ENCODE peak calls at places on chromosomes 16 and 17, in six cellular contexts. L is A172; K is GM10248; R is neural progenitor cell; Y is OCI-LY7; S is CD8-positive, alpha-beta T cell. G is an unnamed sample.

GRCh38 chr16:17205279-17206139 is 265.3 kb downstream of the XYLT1 start:
- DNase-seq in L (no peak), K (no peak), R (peak; percentile 43), Y (no peak), S (no peak), G (peak; percentile 48)

GRCh38 chr17:10123093-10123492 is 75.3 kb downstream of the GAS7 start:
- DNase-seq in L (no peak), K (no peak), R (no peak), Y (no peak), S (no peak), G (no peak)

GRCh38 chr17:54932711-54933110 is 32.1 kb downstream of the TOM1L1 start:
- DNase-seq in L (no peak), K (no peak), R (no peak), Y (no peak), S (no peak), G (no peak)

GRCh38 chr17:251531-251930 is 70.1 kb upstream of the DOC2B start:
- DNase-seq in L (no peak), K (no peak), R (no peak), Y (no peak), S (no peak), G (no peak)

GRCh38 chr17:17186051-17186450 is 20.1 kb downstream of the PLD6 start:
- DNase-seq in L (no peak), K (peak; percentile 60), R (no peak), Y (no peak), S (no peak), G (no peak)

GRCh38 chr16:34802396-34802795 is 1343.0 kb downstream of the TP53TG3F start:
- DNase-seq in L (no peak), K (no peak), R (no peak), Y (no peak), S (no peak), G (no peak)

GRCh38 chr17:43428524-43428923 is 29.7 kb downstream of the ARL4D start:
- DNase-seq in L (no peak), K (no peak), R (no peak), Y (no peak), S (no peak), G (no peak)

GRCh38 chr16:8848939-8849391 is 19.8 kb downstream of the CARHSP1 start:
- DNase-seq in L (peak; percentile 96), K (no peak), R (no peak), Y (no peak), S (no peak), G (peak; percentile 75)

GRCh38 chr16:57622361-57623250 is 5.8 kb upstream of the ADGRG1 start:
- DNase-seq in L (no peak), K (no peak), R (no peak), Y (no peak), S (no peak), G (no peak)

GRCh38 chr16:78405833-78406232 is 306.4 kb downstream of the WWOX start:
- DNase-seq in L (no peak), K (no peak), R (no peak), Y (no peak), S (no peak), G (no peak)

GRCh38 chr16:19746561-19746960 is 28.5 kb downstream of the IQCK start:
- DNase-seq in L (no peak), K (no peak), R (peak; percentile 75), Y (no peak), S (no peak), G (peak; percentile 34)

GRCh38 chr16:68069511-68070248 is 15.5 kb upstream of the NFATC3 start:
- DNase-seq in L (no peak), K (no peak), R (no peak), Y (no peak), S (peak; percentile 54), G (no peak)

GRCh38 chr17:80388175-80388574 is 26.8 kb upstream of the ENDOV start:
- DNase-seq in L (no peak), K (no peak), R (no peak), Y (no peak), S (no peak), G (no peak)

GRCh38 chr17:3965123-3965800 is 1.0 kb upstream of the ATP2A3 start:
- DNase-seq in L (peak; percentile 69), K (peak; percentile 86), R (peak; percentile 79), Y (peak; percentile 87), S (peak; percentile 74), G (peak; percentile 50)

GRCh38 chr16:78127130-78127529 is 27.7 kb downstream of the WWOX start:
- DNase-seq in L (no peak), K (no peak), R (no peak), Y (no peak), S (no peak), G (peak; percentile 10)

GRCh38 chr17:81518785-81519283 is 6.2 kb upstream of the ACTG1 start:
- DNase-seq in L (no peak), K (peak; percentile 63), R (peak; percentile 48), Y (peak; percentile 63), S (no peak), G (no peak)

GRCh38 chr16:28491080-28491969 is 549 bp downstream of the CLN3 start:
- DNase-seq in L (no peak), K (peak; percentile 40), R (peak; percentile 64), Y (peak; percentile 42), S (peak; percentile 31), G (peak; percentile 36)

GRCh38 chr16:66927012-66927436 is 1.7 kb upstream of the RRAD start:
- DNase-seq in L (peak; percentile 98), K (peak; percentile 63), R (no peak), Y (no peak), S (no peak), G (peak; percentile 100)

GRCh38 chr16:88376835-88377726 is 5.7 kb upstream of the ZNF469 start:
- DNase-seq in L (peak; percentile 67), K (no peak), R (no peak), Y (no peak), S (no peak), G (peak; percentile 58)

GRCh38 chr17:41870097-41870496 is 4.9 kb upstream of the KLHL11 start:
- DNase-seq in L (no peak), K (no peak), R (no peak), Y (no peak), S (no peak), G (no peak)

GRCh38 chr17:28760987-28761562 is 17.3 kb downstream of the TRAF4 start:
- DNase-seq in L (peak; percentile 67), K (no peak), R (peak; percentile 64), Y (no peak), S (no peak), G (peak; percentile 43)

GRCh38 chr16:57185446-57185944 is 344 bp downstream of the PSME3IP1 start:
- DNase-seq in L (peak; percentile 67), K (peak; percentile 45), R (peak; percentile 67), Y (no peak), S (no peak), G (peak; percentile 77)

GRCh38 chr17:73231363-73231762 is 30.3 kb downstream of the CPSF4L start:
- DNase-seq in L (peak; percentile 25), K (no peak), R (no peak), Y (peak; percentile 30), S (no peak), G (peak; percentile 26)

GRCh38 chr16:53922805-53923645 is 219.1 kb downstream of the FTO start:
- DNase-seq in L (no peak), K (no peak), R (no peak), Y (no peak), S (no peak), G (no peak)

G was measured in RPMI7951.